ENCODE peak calls at places on chromosome 14, in eight cellular contexts. Z is COR-L47; N is fibroblast of the conjunctiva; D is mesothelial cell of epicardium; F is CD8-positive, alpha-beta memory T cell; T is GM12891; K is fibroblast of the aortic adventitia; R is HT1080. G is an unnamed sample.

GRCh38 chr14:96906434-96906833 is 109.3 kb downstream of the VRK1 start:
- DNase-seq in Z (no peak), T (no peak), D (no peak), N (no peak), F (no peak), R (no peak), K (no peak), G (no peak)

GRCh38 chr14:69573841-69574265 is 818 bp downstream of the CCDC177 start:
- DNase-seq in T (no peak), Z (peak; percentile 19), D (no peak), R (no peak), N (no peak), F (no peak), K (no peak), G (no peak)

GRCh38 chr14:22476005-22476751 is 112.8 kb downstream of the DAD1 start:
- DNase-seq in R (no peak), D (no peak), F (no peak), Z (no peak), T (no peak), N (no peak), K (no peak), G (no peak)

GRCh38 chr14:100715332-100715731 is 11.4 kb upstream of the DLK1 start:
- DNase-seq in F (no peak), R (no peak), N (no peak), Z (no peak), K (no peak), D (no peak), T (no peak), G (no peak)

GRCh38 chr14:65073605-65074201 is 28.6 kb downstream of the MAX start:
- DNase-seq in D (no peak), K (no peak), N (no peak), Z (no peak), F (no peak), R (no peak), T (no peak), G (no peak)

GRCh38 chr14:24284501-24285035 is 13.2 kb upstream of the RABGGTA start:
- DNase-seq in T (no peak), F (no peak), K (no peak), Z (no peak), R (no peak), D (no peak), N (no peak), G (no peak)

GRCh38 chr14:70707138-70708038 is 65.7 kb downstream of the TTC9 start:
- DNase-seq in F (no peak), D (no peak), N (no peak), Z (no peak), K (peak; percentile 24), R (peak; percentile 91), T (no peak), G (peak; percentile 53)

GRCh38 chr14:59126714-59127436 is 61.6 kb upstream of the DAAM1 start:
- DNase-seq in N (peak; percentile 51), D (no peak), Z (peak; percentile 43), F (no peak), R (peak; percentile 63), T (no peak), K (peak; percentile 76), G (peak; percentile 66)

GRCh38 chr14:32329146-32329545 is at the start of gene AKAP6:
- DNase-seq in N (no peak), T (no peak), Z (peak; percentile 64), K (no peak), F (no peak), R (no peak), D (no peak), G (peak; percentile 17)

GRCh38 chr14:37270629-37271028 is 72.9 kb downstream of the MIPOL1 start:
- DNase-seq in D (no peak), N (no peak), K (no peak), R (no peak), T (no peak), Z (peak; percentile 49), F (no peak), G (no peak)

GRCh38 chr14:77151918-77152588 is 10.5 kb upstream of the ZDHHC22 start:
- DNase-seq in F (no peak), K (peak; percentile 49), Z (peak; percentile 77), D (no peak), T (peak; percentile 36), R (peak; percentile 29), N (peak; percentile 3), G (peak; percentile 34)

GRCh38 chr14:64095620-64096019 is 198.6 kb downstream of the ESR2 start:
- DNase-seq in D (no peak), F (no peak), K (peak; percentile 53), R (no peak), N (no peak), T (no peak), Z (no peak), G (peak; percentile 87)

GRCh38 chr14:26589998-26590397 is 7.8 kb downstream of the NOVA1 start:
- DNase-seq in F (no peak), N (no peak), Z (no peak), D (no peak), T (no peak), R (no peak), K (no peak), G (no peak)

GRCh38 chr14:71521238-71521637 is 411.0 kb upstream of the RGS6 start:
- DNase-seq in Z (no peak), N (no peak), D (no peak), T (no peak), R (no peak), K (no peak), F (no peak), G (no peak)

GRCh38 chr14:61608245-61609142 is 86.8 kb upstream of the HIF1A start:
- DNase-seq in D (no peak), K (peak; percentile 76), Z (peak; percentile 86), N (no peak), T (no peak), F (no peak), R (no peak), G (peak; percentile 74)

GRCh38 chr14:104264495-104265265 is 126.3 kb downstream of the KIF26A start:
- DNase-seq in K (no peak), N (no peak), D (no peak), Z (no peak), F (no peak), R (no peak), T (no peak), G (no peak)

GRCh38 chr14:59278111-59278510 is 89.6 kb downstream of the DAAM1 start:
- DNase-seq in D (no peak), K (peak; percentile 93), F (no peak), R (peak; percentile 96), Z (no peak), N (peak; percentile 79), T (no peak), G (peak; percentile 92)

GRCh38 chr14:22174412-22174811 is 414.6 kb downstream of the DAD1 start:
- DNase-seq in F (no peak), R (no peak), Z (no peak), K (no peak), T (no peak), D (no peak), N (no peak), G (no peak)

GRCh38 chr14:64758025-64758521 is 53.8 kb downstream of the PLEKHG3 start:
- DNase-seq in D (no peak), R (no peak), T (no peak), N (no peak), Z (no peak), F (peak; percentile 34), K (peak; percentile 51), G (peak; percentile 55)

GRCh38 chr14:25111061-25111601 is 61.2 kb upstream of the STXBP6 start:
- DNase-seq in D (no peak), T (no peak), Z (no peak), F (no peak), R (peak; percentile 91), N (peak; percentile 88), K (peak; percentile 96), G (peak; percentile 99)

GRCh38 chr14:35044939-35045797 is 904 bp upstream of the FAM177A1 start:
- DNase-seq in F (no peak), Z (no peak), K (peak; percentile 71), R (no peak), T (no peak), N (peak; percentile 5), D (no peak), G (peak; percentile 40)

GRCh38 chr14:106507354-106507753 is 981.0 kb downstream of the TMEM121 start:
- DNase-seq in F (no peak), T (no peak), Z (no peak), D (no peak), R (no peak), N (no peak), K (no peak), G (no peak)

GRCh38 chr14:59632381-59632780 is 55.8 kb upstream of the CCDC175 start:
- DNase-seq in Z (peak; percentile 60), D (no peak), R (peak; percentile 38), K (peak; percentile 42), N (no peak), T (no peak), F (no peak), G (no peak)